ENCODE peak calls at places on chromosome 5, in six cellular contexts. One of them, this sample, is unnamed. For H3K27me3, the result is how much of the 10 kb centered on the place peaks cover.

GRCh38 chr5:140041492-140042421 is 1.3 kb downstream of the NRG2 start:
- DNase-seq in HCT116: no peak
- DNase-seq in suprapubic skin: peak
- DNase-seq in foreskin keratinocyte: peak
- DNase-seq in IMR-90: peak
- DNase-seq in heart right ventricle: peak
- DNase-seq in this sample: peak

GRCh38 chr5:2387224-2388004 is 364.1 kb downstream of the IRX2 start:
- DNase-seq in HCT116: no peak
- DNase-seq in suprapubic skin: no peak
- DNase-seq in foreskin keratinocyte: no peak
- DNase-seq in IMR-90: no peak
- DNase-seq in heart right ventricle: no peak
- DNase-seq in this sample: peak

GRCh38 chr5:129541648-129542251 is 81.7 kb downstream of the ADAMTS19 start:
- DNase-seq in HCT116: peak
- DNase-seq in suprapubic skin: no peak
- DNase-seq in foreskin keratinocyte: peak
- DNase-seq in IMR-90: peak
- DNase-seq in heart right ventricle: no peak
- DNase-seq in this sample: peak

GRCh38 chr5:38257236-38258036 is 923 bp upstream of the EGFLAM start:
- DNase-seq in HCT116: no peak
- DNase-seq in suprapubic skin: no peak
- DNase-seq in foreskin keratinocyte: no peak
- DNase-seq in IMR-90: no peak
- DNase-seq in heart right ventricle: no peak
- DNase-seq in this sample: no peak

GRCh38 chr5:167294861-167295685 is 996.4 kb upstream of the WWC1 start:
- DNase-seq in HCT116: peak
- DNase-seq in suprapubic skin: no peak
- DNase-seq in foreskin keratinocyte: peak
- DNase-seq in IMR-90: peak
- DNase-seq in heart right ventricle: no peak
- DNase-seq in this sample: peak

GRCh38 chr5:1010181-1010510 is 1.5 kb downstream of the NKD2 start:
- DNase-seq in HCT116: no peak
- DNase-seq in suprapubic skin: peak
- DNase-seq in foreskin keratinocyte: no peak
- DNase-seq in IMR-90: no peak
- DNase-seq in heart right ventricle: no peak
- DNase-seq in this sample: no peak

GRCh38 chr5:82911902-82912301 is 165.3 kb downstream of the TMEM167A start:
- DNase-seq in HCT116: no peak
- DNase-seq in suprapubic skin: no peak
- DNase-seq in foreskin keratinocyte: no peak
- DNase-seq in IMR-90: no peak
- DNase-seq in heart right ventricle: no peak
- DNase-seq in this sample: no peak

GRCh38 chr5:40736103-40736875 is 19.5 kb downstream of the TTC33 start:
- DNase-seq in HCT116: peak
- DNase-seq in suprapubic skin: no peak
- DNase-seq in foreskin keratinocyte: peak
- DNase-seq in IMR-90: peak
- DNase-seq in heart right ventricle: no peak
- DNase-seq in this sample: peak

GRCh38 chr5:150481708-150481965 is 26.3 kb upstream of the NDST1 start:
- DNase-seq in HCT116: no peak
- DNase-seq in suprapubic skin: no peak
- DNase-seq in foreskin keratinocyte: no peak
- DNase-seq in IMR-90: no peak
- DNase-seq in heart right ventricle: no peak
- DNase-seq in this sample: no peak

GRCh38 chr5:95822408-95823240 is at the start of gene GLRX:
- DNase-seq in HCT116: peak
- DNase-seq in suprapubic skin: peak
- DNase-seq in foreskin keratinocyte: peak
- DNase-seq in IMR-90: peak
- DNase-seq in heart right ventricle: peak
- DNase-seq in this sample: peak

GRCh38 chr5:113487411-113487778 is 858 bp downstream of the MCC start:
- DNase-seq in HCT116: peak
- DNase-seq in suprapubic skin: no peak
- DNase-seq in foreskin keratinocyte: peak
- DNase-seq in IMR-90: peak
- DNase-seq in heart right ventricle: no peak
- DNase-seq in this sample: peak

GRCh38 chr5:96226941-96227552 is 206.0 kb downstream of the PCSK1 start:
- DNase-seq in HCT116: no peak
- DNase-seq in suprapubic skin: no peak
- DNase-seq in foreskin keratinocyte: peak
- DNase-seq in IMR-90: peak
- DNase-seq in heart right ventricle: no peak
- DNase-seq in this sample: peak

GRCh38 chr5:32578764-32579163 is 6.6 kb upstream of the SUB1 start:
- DNase-seq in HCT116: no peak
- DNase-seq in suprapubic skin: no peak
- DNase-seq in foreskin keratinocyte: no peak
- DNase-seq in IMR-90: no peak
- DNase-seq in heart right ventricle: no peak
- DNase-seq in this sample: no peak

GRCh38 chr5:154811653-154812465 is 38.5 kb downstream of the FAXDC2 start:
- DNase-seq in HCT116: peak
- DNase-seq in suprapubic skin: no peak
- DNase-seq in foreskin keratinocyte: peak
- DNase-seq in IMR-90: peak
- DNase-seq in heart right ventricle: peak
- DNase-seq in this sample: peak

GRCh38 chr5:1640276-1640898 is 116.6 kb upstream of the LPCAT1 start:
- DNase-seq in HCT116: no peak
- DNase-seq in suprapubic skin: no peak
- DNase-seq in foreskin keratinocyte: no peak
- DNase-seq in IMR-90: no peak
- DNase-seq in heart right ventricle: no peak
- DNase-seq in this sample: no peak

GRCh38 chr5:10228288-10228687 is 21.4 kb downstream of the ATPSCKMT start:
- DNase-seq in HCT116: no peak
- DNase-seq in suprapubic skin: no peak
- DNase-seq in foreskin keratinocyte: no peak
- DNase-seq in IMR-90: no peak
- DNase-seq in heart right ventricle: no peak
- DNase-seq in this sample: no peak

GRCh38 chr5:124707516-124707915 is 38.9 kb downstream of the ZNF608 start:
- DNase-seq in HCT116: no peak
- DNase-seq in suprapubic skin: no peak
- DNase-seq in foreskin keratinocyte: no peak
- DNase-seq in IMR-90: no peak
- DNase-seq in heart right ventricle: no peak
- DNase-seq in this sample: no peak

GRCh38 chr5:18745988-18746615 is 1111.8 kb downstream of the TAF11L14 start:
- DNase-seq in HCT116: no peak
- DNase-seq in suprapubic skin: no peak
- DNase-seq in foreskin keratinocyte: no peak
- DNase-seq in IMR-90: no peak
- DNase-seq in heart right ventricle: no peak
- DNase-seq in this sample: no peak

GRCh38 chr5:81908044-81908443 is 63.8 kb upstream of the ATG10 start:
- DNase-seq in HCT116: no peak
- DNase-seq in suprapubic skin: no peak
- DNase-seq in foreskin keratinocyte: no peak
- DNase-seq in IMR-90: no peak
- DNase-seq in heart right ventricle: no peak
- DNase-seq in this sample: no peak

GRCh38 chr5:59764361-59764760 is 129.2 kb downstream of the PDE4D start:
- DNase-seq in HCT116: no peak
- DNase-seq in suprapubic skin: no peak
- DNase-seq in foreskin keratinocyte: no peak
- DNase-seq in IMR-90: no peak
- DNase-seq in heart right ventricle: no peak
- DNase-seq in this sample: no peak

GRCh38 chr5:34452170-34452828 is 203.8 kb upstream of the RAI14 start:
- DNase-seq in HCT116: peak
- DNase-seq in suprapubic skin: no peak
- DNase-seq in foreskin keratinocyte: peak
- DNase-seq in IMR-90: peak
- DNase-seq in heart right ventricle: no peak
- DNase-seq in this sample: peak

GRCh38 chr5:2185646-2186471 is 303.1 kb upstream of the IRX4 start:
- DNase-seq in HCT116: no peak
- DNase-seq in suprapubic skin: no peak
- DNase-seq in foreskin keratinocyte: no peak
- DNase-seq in IMR-90: no peak
- DNase-seq in heart right ventricle: no peak
- DNase-seq in this sample: no peak

GRCh38 chr5:55096860-55097259 is 5.6 kb upstream of the GZMA start:
- DNase-seq in HCT116: no peak
- DNase-seq in suprapubic skin: no peak
- DNase-seq in foreskin keratinocyte: no peak
- DNase-seq in IMR-90: no peak
- DNase-seq in heart right ventricle: no peak
- DNase-seq in this sample: no peak

GRCh38 chr5:96567188-96567587 is 95.0 kb upstream of the CAST start:
- DNase-seq in HCT116: no peak
- DNase-seq in suprapubic skin: no peak
- DNase-seq in foreskin keratinocyte: peak
- DNase-seq in IMR-90: peak
- DNase-seq in heart right ventricle: no peak
- DNase-seq in this sample: peak

GRCh38 chr5:168991991-168992390 is 308.9 kb downstream of the SLIT3 start:
- DNase-seq in HCT116: no peak
- DNase-seq in suprapubic skin: no peak
- DNase-seq in foreskin keratinocyte: no peak
- DNase-seq in IMR-90: no peak
- DNase-seq in heart right ventricle: no peak
- DNase-seq in this sample: no peak

GRCh38 chr5:168992687-168993086 is 308.3 kb downstream of the SLIT3 start:
- DNase-seq in HCT116: peak
- DNase-seq in suprapubic skin: no peak
- DNase-seq in foreskin keratinocyte: no peak
- DNase-seq in IMR-90: no peak
- DNase-seq in heart right ventricle: no peak
- DNase-seq in this sample: peak

GRCh38 chr5:168988699-168989098 is 312.2 kb downstream of the SLIT3 start:
- DNase-seq in HCT116: no peak
- DNase-seq in suprapubic skin: no peak
- DNase-seq in foreskin keratinocyte: no peak
- DNase-seq in IMR-90: no peak
- DNase-seq in heart right ventricle: no peak
- DNase-seq in this sample: no peak

GRCh38 chr5:168989731-168990505 is 311.0 kb downstream of the SLIT3 start:
- DNase-seq in HCT116: no peak
- DNase-seq in suprapubic skin: no peak
- DNase-seq in foreskin keratinocyte: no peak
- DNase-seq in IMR-90: no peak
- DNase-seq in heart right ventricle: no peak
- DNase-seq in this sample: no peak

GRCh38 chr5:168991311-168991710 is 309.6 kb downstream of the SLIT3 start:
- DNase-seq in HCT116: no peak
- DNase-seq in suprapubic skin: no peak
- DNase-seq in foreskin keratinocyte: no peak
- DNase-seq in IMR-90: no peak
- DNase-seq in heart right ventricle: no peak
- DNase-seq in this sample: no peak
- TF ChIP-seq CTCF in HCT116: no peak
- TF ChIP-seq CTCF in suprapubic skin: no peak
- TF ChIP-seq CTCF in foreskin keratinocyte: no peak
- TF ChIP-seq CTCF in IMR-90: no peak
- TF ChIP-seq CTCF in heart right ventricle: no peak
- TF ChIP-seq CTCF in this sample: no peak

GRCh38 chr5:86862093-86862492 is 244.4 kb downstream of the COX7C start:
- DNase-seq in HCT116: no peak
- DNase-seq in suprapubic skin: no peak
- DNase-seq in foreskin keratinocyte: no peak
- DNase-seq in IMR-90: no peak
- DNase-seq in heart right ventricle: no peak
- DNase-seq in this sample: no peak
- H3K27me3 ChIP-seq in HCT116: under half
- H3K27me3 ChIP-seq in suprapubic skin: under half
- H3K27me3 ChIP-seq in foreskin keratinocyte: under half
- H3K27me3 ChIP-seq in IMR-90: under half
- H3K27me3 ChIP-seq in heart right ventricle: under half
- H3K27me3 ChIP-seq in this sample: under half

DNA sequence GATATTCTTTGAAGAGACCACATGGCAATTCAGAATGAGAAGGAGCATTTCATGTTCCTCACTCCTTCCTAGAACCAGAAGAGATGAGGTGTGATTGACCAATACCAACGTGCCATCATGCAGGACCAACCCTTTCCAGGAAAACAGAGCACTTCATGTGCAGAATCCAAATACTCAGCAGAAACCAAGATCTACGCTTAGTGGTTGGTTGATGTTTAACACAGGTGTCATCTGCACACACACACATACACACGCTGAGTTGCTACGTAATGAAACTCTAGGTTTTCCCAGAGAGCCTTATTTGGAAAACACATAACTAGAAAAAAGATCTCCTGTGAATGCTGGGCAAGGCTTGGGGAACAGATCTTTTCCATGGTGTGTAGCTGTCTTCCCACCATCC is 21.1 kb upstream of the ZNF622 start:
- DNase-seq in HCT116: no peak
- DNase-seq in suprapubic skin: no peak
- DNase-seq in foreskin keratinocyte: no peak
- DNase-seq in IMR-90: no peak
- DNase-seq in heart right ventricle: no peak
- DNase-seq in this sample: no peak
- H3K27ac ChIP-seq in HCT116: no peak
- H3K27ac ChIP-seq in suprapubic skin: no peak
- H3K27ac ChIP-seq in foreskin keratinocyte: no peak
- H3K27ac ChIP-seq in IMR-90: no peak
- H3K27ac ChIP-seq in heart right ventricle: no peak
- H3K27ac ChIP-seq in this sample: no peak

DNA sequence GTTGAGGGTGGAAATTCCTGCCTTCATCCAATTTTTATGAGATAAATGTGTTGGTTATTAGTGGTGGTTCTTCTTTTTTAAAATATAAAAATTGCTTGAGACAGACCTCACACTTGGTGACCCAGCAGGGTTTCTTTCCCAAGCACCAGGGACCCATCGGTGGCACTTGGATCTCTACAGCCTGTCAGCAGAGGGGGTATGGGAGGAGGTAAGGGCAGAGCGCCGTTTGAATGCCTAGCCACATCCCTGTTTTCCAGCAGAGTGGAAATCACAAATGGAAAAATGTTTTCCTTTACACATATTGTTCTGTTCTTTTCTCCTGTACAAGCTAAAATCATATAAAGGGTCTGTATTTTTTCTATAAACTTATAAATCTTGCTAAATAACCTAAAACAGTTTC is 248.0 kb downstream of the NR3C1 start:
- DNase-seq in HCT116: no peak
- DNase-seq in suprapubic skin: no peak
- DNase-seq in foreskin keratinocyte: no peak
- DNase-seq in IMR-90: no peak
- DNase-seq in heart right ventricle: no peak
- DNase-seq in this sample: no peak
- TF ChIP-seq CTCF in HCT116: no peak
- TF ChIP-seq CTCF in suprapubic skin: no peak
- TF ChIP-seq CTCF in foreskin keratinocyte: no peak
- TF ChIP-seq CTCF in IMR-90: no peak
- TF ChIP-seq CTCF in heart right ventricle: peak
- TF ChIP-seq CTCF in this sample: no peak

GRCh38 chr5:135038829-135039525 is 4.9 kb upstream of the PITX1 start:
- DNase-seq in HCT116: no peak
- DNase-seq in suprapubic skin: no peak
- DNase-seq in foreskin keratinocyte: no peak
- DNase-seq in IMR-90: no peak
- DNase-seq in heart right ventricle: no peak
- DNase-seq in this sample: no peak
- H3K27me3 ChIP-seq in HCT116: under half
- H3K27me3 ChIP-seq in suprapubic skin: half or more
- H3K27me3 ChIP-seq in foreskin keratinocyte: half or more
- H3K27me3 ChIP-seq in IMR-90: half or more
- H3K27me3 ChIP-seq in heart right ventricle: half or more
- H3K27me3 ChIP-seq in this sample: half or more

GRCh38 chr5:17316973-17317459 is 99.6 kb downstream of the BASP1 start:
- DNase-seq in HCT116: no peak
- DNase-seq in suprapubic skin: no peak
- DNase-seq in foreskin keratinocyte: peak
- DNase-seq in IMR-90: peak
- DNase-seq in heart right ventricle: no peak
- DNase-seq in this sample: no peak
- H3K27ac ChIP-seq in HCT116: no peak
- H3K27ac ChIP-seq in suprapubic skin: no peak
- H3K27ac ChIP-seq in foreskin keratinocyte: no peak
- H3K27ac ChIP-seq in IMR-90: peak
- H3K27ac ChIP-seq in heart right ventricle: no peak
- H3K27ac ChIP-seq in this sample: no peak

This sample was measured in cardiac muscle cell.